ENCODE peak calls at places on chromosome 18, in ten cellular contexts. A is GM23248, T is kidney, Q is colonic mucosa, C is GM12878, Y is HepG2, H is mesendoderm, U is K562, K is SK-N-SH, S is fibroblast of lung. X is an unnamed sample.

GRCh38 chr18:55097406-55098170 is 138.3 kb upstream of the CCDC68 start:
- DNase-seq in A (peak; percentile 55), T (no peak), Q (no peak), C (no peak), Y (no peak), H (peak; percentile 43), U (no peak), K (no peak), S (peak; percentile 86), X (no peak)

GRCh38 chr18:67421666-67422065 is 94.9 kb downstream of the DSEL start:
- DNase-seq in A (no peak), T (no peak), Q (no peak), C (no peak), Y (no peak), H (no peak), U (no peak), K (no peak), S (peak; percentile 26), X (no peak)

GRCh38 chr18:27704721-27705361 is 472.1 kb downstream of the CDH2 start:
- DNase-seq in A (no peak), T (no peak), Q (no peak), C (no peak), Y (no peak), H (no peak), U (no peak), K (no peak), S (no peak), X (no peak)

GRCh38 chr18:73038336-73038735 is 170.5 kb upstream of the NETO1 start:
- DNase-seq in A (no peak), T (no peak), Q (no peak), C (peak; percentile 8), Y (no peak), H (no peak), U (no peak), K (no peak), S (no peak), X (no peak)

GRCh38 chr18:44927127-44927849 is 246.6 kb downstream of the SETBP1 start:
- DNase-seq in A (peak; percentile 84), T (no peak), Q (no peak), C (no peak), Y (no peak), H (no peak), U (no peak), K (no peak), S (no peak), X (no peak)

GRCh38 chr18:57073516-57074187 is 73.2 kb upstream of the BOD1L2 start:
- DNase-seq in A (no peak), T (no peak), Q (no peak), C (no peak), Y (no peak), H (no peak), U (no peak), K (no peak), S (no peak), X (no peak)

GRCh38 chr18:43392168-43392567 is 114.9 kb upstream of the SYT4 start:
- DNase-seq in A (no peak), T (no peak), Q (no peak), C (no peak), Y (no peak), H (no peak), U (no peak), K (no peak), S (no peak), X (no peak)

GRCh38 chr18:36316246-36316645 is 18.7 kb downstream of the FHOD3 start:
- DNase-seq in A (peak; percentile 58), T (no peak), Q (no peak), C (no peak), Y (no peak), H (no peak), U (no peak), K (no peak), S (peak; percentile 23), X (no peak)

GRCh38 chr18:62347091-62347506 is 22.0 kb downstream of the TNFRSF11A start:
- DNase-seq in A (no peak), T (no peak), Q (no peak), C (no peak), Y (no peak), H (peak; percentile 69), U (no peak), K (no peak), S (no peak), X (peak; percentile 19)

GRCh38 chr18:62348474-62348873 is 23.4 kb downstream of the TNFRSF11A start:
- DNase-seq in A (no peak), T (no peak), Q (no peak), C (no peak), Y (no peak), H (no peak), U (no peak), K (no peak), S (no peak), X (no peak)

GRCh38 chr18:62345909-62346308 is 20.8 kb downstream of the TNFRSF11A start:
- DNase-seq in A (no peak), T (no peak), Q (no peak), C (no peak), Y (no peak), H (no peak), U (no peak), K (no peak), S (no peak), X (no peak)

GRCh38 chr18:62342884-62343283 is 17.8 kb downstream of the TNFRSF11A start:
- DNase-seq in A (no peak), T (no peak), Q (no peak), C (no peak), Y (no peak), H (no peak), U (no peak), K (no peak), S (no peak), X (no peak)

GRCh38 chr18:62346327-62347090 is 21.4 kb downstream of the TNFRSF11A start:
- DNase-seq in A (no peak), T (no peak), Q (peak; percentile 38), C (no peak), Y (no peak), H (no peak), U (no peak), K (no peak), S (no peak), X (peak; percentile 39)
- H3K9ac ChIP-seq in A (no peak overlapping the region), T (no peak overlapping the region), Q (no peak overlapping the region), C (no peak overlapping the region), Y (no peak overlapping the region), H (no peak overlapping the region), U (no peak overlapping the region), K (no peak overlapping the region), S (no peak overlapping the region), X (no peak overlapping the region)

GRCh38 chr18:46152808-46153617 is 48.8 kb downstream of the HAUS1 start:
- DNase-seq in A (peak; percentile 78), T (peak; percentile 77), Q (no peak), C (no peak), Y (no peak), H (peak; percentile 62), U (peak; percentile 91), K (peak; percentile 46), S (no peak), X (peak; percentile 52)
- H3K9ac ChIP-seq in A (peak overlapping the region; percentile 47), T (no peak overlapping the region), Q (no peak overlapping the region), C (no peak overlapping the region), Y (no peak overlapping the region), H (no peak overlapping the region), U (peak overlapping the region; percentile 17), K (peak overlapping the region; percentile 16), S (no peak overlapping the region), X (no peak overlapping the region)

GRCh38 chr18:12293831-12294230 is 14.2 kb upstream of the TUBB6 start:
- DNase-seq in A (no peak), T (no peak), Q (no peak), C (no peak), Y (no peak), H (no peak), U (no peak), K (no peak), S (no peak), X (no peak)

GRCh38 chr18:12299862-12300261 is 8.2 kb upstream of the TUBB6 start:
- DNase-seq in A (no peak), T (no peak), Q (no peak), C (no peak), Y (no peak), H (no peak), U (no peak), K (no peak), S (no peak), X (no peak)

GRCh38 chr18:12295389-12296086 is 12.5 kb upstream of the TUBB6 start:
- DNase-seq in A (no peak), T (no peak), Q (no peak), C (no peak), Y (no peak), H (no peak), U (no peak), K (no peak), S (peak; percentile 62), X (no peak)

GRCh38 chr18:12296457-12296856 is 11.6 kb upstream of the TUBB6 start:
- DNase-seq in A (no peak), T (no peak), Q (no peak), C (no peak), Y (no peak), H (no peak), U (no peak), K (no peak), S (no peak), X (no peak)

DNA sequence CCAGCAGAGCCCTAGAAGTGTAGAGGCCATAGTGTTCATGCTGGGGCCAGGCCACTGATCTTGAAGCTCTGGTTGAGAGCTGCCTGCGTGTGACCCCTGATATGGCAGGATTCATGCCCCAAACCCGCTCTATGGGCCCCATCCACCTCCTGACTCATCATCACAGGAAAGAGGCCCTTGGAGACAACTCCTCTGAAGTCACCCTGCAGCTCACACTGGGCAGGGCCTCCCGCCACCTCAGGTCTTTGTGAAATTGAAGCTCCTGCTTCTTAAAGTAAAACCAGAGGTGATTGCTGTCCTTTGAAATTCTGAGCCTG is 12.0 kb upstream of the TUBB6 start:
- DNase-seq in A (peak; percentile 56), T (no peak), Q (no peak), C (no peak), Y (no peak), H (no peak), U (no peak), K (no peak), S (peak; percentile 28), X (no peak)
- H3K9ac ChIP-seq in A (no peak overlapping the region), T (no peak overlapping the region), Q (no peak overlapping the region), C (no peak overlapping the region), Y (no peak overlapping the region), H (no peak overlapping the region), U (peak overlapping the region; percentile 13), K (peak overlapping the region; percentile 31), S (no peak overlapping the region), X (no peak overlapping the region)

GRCh38 chr18:46706968-46707367 is 49.9 kb downstream of the ST8SIA5 start:
- DNase-seq in A (peak; percentile 38), T (no peak), Q (no peak), C (no peak), Y (peak; percentile 3), H (peak; percentile 68), U (no peak), K (no peak), S (peak; percentile 50), X (no peak)

GRCh38 chr18:46702399-46702798 is 45.4 kb upstream of the LOXHD1 start:
- DNase-seq in A (no peak), T (no peak), Q (no peak), C (no peak), Y (no peak), H (no peak), U (no peak), K (no peak), S (no peak), X (no peak)

GRCh38 chr18:46705521-46705920 is 48.5 kb upstream of the LOXHD1 start:
- DNase-seq in A (no peak), T (peak; percentile 47), Q (no peak), C (no peak), Y (no peak), H (peak; percentile 57), U (peak; percentile 7), K (peak; percentile 69), S (no peak), X (peak; percentile 61)

GRCh38 chr18:46704816-46705215 is 47.8 kb upstream of the LOXHD1 start:
- DNase-seq in A (no peak), T (no peak), Q (no peak), C (no peak), Y (no peak), H (no peak), U (no peak), K (no peak), S (no peak), X (no peak)

DNA sequence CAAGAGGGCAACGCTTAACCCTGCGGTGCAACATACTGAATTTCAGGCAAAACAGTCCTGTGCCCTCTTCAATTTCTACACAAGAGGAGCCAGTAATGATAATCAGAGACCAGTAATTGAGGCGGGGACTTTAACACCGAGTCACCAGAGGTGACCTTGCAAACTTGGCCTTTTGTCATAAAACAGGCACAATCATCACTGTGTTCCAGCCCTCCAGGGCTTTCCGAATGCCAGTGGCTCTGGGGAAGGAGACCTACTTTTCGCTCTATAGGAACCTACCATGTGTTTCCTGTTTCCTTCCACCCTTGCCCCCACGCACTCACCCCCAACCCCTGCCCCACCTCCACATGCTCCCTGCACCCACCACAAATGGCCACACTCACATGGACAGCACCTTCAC is 47.2 kb upstream of the LOXHD1 start:
- DNase-seq in A (no peak), T (no peak), Q (no peak), C (no peak), Y (no peak), H (no peak), U (no peak), K (no peak), S (no peak), X (no peak)
- H3K9ac ChIP-seq in A (no peak overlapping the region), T (no peak overlapping the region), Q (no peak overlapping the region), C (no peak overlapping the region), Y (no peak overlapping the region), H (no peak overlapping the region), U (no peak overlapping the region), K (no peak overlapping the region), S (no peak overlapping the region), X (no peak overlapping the region)

X was measured in neural progenitor cell.